ENCODE peak calls at places on chromosomes 3 and 15, in eight cellular contexts. B, O, F, Y, R, D, H and P are unnamed samples.

GRCh38 chr15:89089316-89090230 is 1.3 kb downstream of the ABHD2 start:
- DNase-seq in H (no peak), D (no peak), F (peak; percentile 27), Y (no peak), R (no peak), B (no peak), O (peak; percentile 14), P (no peak)

GRCh38 chr3:64214002-64214696 is 11.1 kb downstream of the PRICKLE2 start:
- DNase-seq in F (peak; percentile 52), B (no peak), H (no peak), D (no peak), Y (peak; percentile 71), O (no peak), R (peak; percentile 60), P (no peak)

GRCh38 chr15:31740203-31740602 is 290.1 kb upstream of the CHRNA7 start:
- DNase-seq in B (no peak), R (no peak), H (no peak), D (no peak), O (no peak), F (peak; percentile 5), Y (no peak), P (peak; percentile 15)

GRCh38 chr3:137263982-137264777 is 306.4 kb downstream of the IL20RB start:
- DNase-seq in B (no peak), Y (no peak), R (no peak), F (no peak), O (no peak), D (peak; percentile 23), H (no peak), P (no peak)

GRCh38 chr3:171088984-171089754 is 62.6 kb upstream of the SLC2A2 start:
- DNase-seq in O (no peak), F (peak; percentile 89), R (peak; percentile 86), Y (peak; percentile 88), H (no peak), B (no peak), D (no peak), P (peak; percentile 3)

GRCh38 chr3:85161544-85161943 is 202.8 kb downstream of the CADM2 start:
- DNase-seq in F (no peak), R (peak; percentile 98), O (no peak), B (no peak), Y (no peak), H (no peak), D (no peak), P (peak; percentile 77)

GRCh38 chr3:129890125-129890524 is 3.4 kb downstream of the TMCC1 start:
- DNase-seq in D (no peak), F (peak; percentile 18), H (peak; percentile 12), R (no peak), Y (no peak), O (peak; percentile 84), B (no peak), P (no peak)

GRCh38 chr15:77528290-77528967 is 104.3 kb downstream of the LINGO1 start:
- DNase-seq in O (no peak), B (no peak), H (no peak), Y (no peak), R (no peak), F (no peak), D (no peak), P (no peak)

GRCh38 chr15:76674883-76675282 is 230.3 kb downstream of the SCAPER start:
- DNase-seq in D (no peak), O (no peak), F (peak; percentile 77), Y (peak; percentile 2), B (no peak), R (peak; percentile 29), H (no peak), P (no peak)

GRCh38 chr3:15958692-15959433 is 161.1 kb upstream of the ANKRD28 start:
- DNase-seq in D (no peak), Y (no peak), B (no peak), O (no peak), H (no peak), R (no peak), F (peak; percentile 9), P (no peak)